ENCODE peak calls at places on chromosomes 1 and 21, in eight cellular contexts. E, P, Q, H, Y, L, A and D are unnamed samples.
A peak's percentile ranks its signal among the peaks of the same experiment; 100 is the strongest.

GRCh38 chr1:109263597-109264378 is 14.4 kb downstream of the CELSR2 start:
- DNase-seq in E (peak; percentile 96), P (peak; percentile 91), Q (peak; percentile 87), H (no peak), Y (no peak), L (peak; percentile 81), A (peak; percentile 90), D (peak; percentile 89)

GRCh38 chr21:34923626-34924025 is 125.5 kb downstream of the RUNX1 start:
- DNase-seq in E (no peak), P (no peak), Q (no peak), H (no peak), Y (no peak), L (no peak), A (no peak), D (no peak)

GRCh38 chr1:17167783-17168479 is 37.0 kb upstream of the PADI1 start:
- DNase-seq in E (no peak), P (no peak), Q (peak; percentile 53), H (no peak), Y (peak; percentile 80), L (peak; percentile 82), A (no peak), D (no peak)

GRCh38 chr1:51019811-51020210 is 49.8 kb downstream of the CDKN2C start:
- DNase-seq in E (no peak), P (no peak), Q (peak; percentile 84), H (no peak), Y (no peak), L (peak; percentile 81), A (no peak), D (no peak)

GRCh38 chr1:150961756-150962155 is 12.9 kb downstream of the CERS2 start:
- DNase-seq in E (no peak), P (no peak), Q (peak; percentile 21), H (no peak), Y (no peak), L (no peak), A (no peak), D (no peak)

GRCh38 chr1:19311503-19311930 is 427 bp downstream of the AKR7A2 start:
- DNase-seq in E (no peak), P (no peak), Q (no peak), H (no peak), Y (no peak), L (no peak), A (peak; percentile 66), D (no peak)

GRCh38 chr1:164630626-164631396 is 71.8 kb downstream of the PBX1 start:
- DNase-seq in E (no peak), P (no peak), Q (peak; percentile 34), H (no peak), Y (no peak), L (peak; percentile 66), A (no peak), D (no peak)

GRCh38 chr21:28758042-28758882 is 234.4 kb downstream of the LTN1 start:
- DNase-seq in E (no peak), P (no peak), Q (no peak), H (no peak), Y (no peak), L (peak; percentile 16), A (no peak), D (no peak)

GRCh38 chr1:111252786-111253185 is 25.3 kb downstream of the CHI3L2 start:
- DNase-seq in E (no peak), P (no peak), Q (no peak), H (no peak), Y (no peak), L (no peak), A (no peak), D (no peak)

DNA sequence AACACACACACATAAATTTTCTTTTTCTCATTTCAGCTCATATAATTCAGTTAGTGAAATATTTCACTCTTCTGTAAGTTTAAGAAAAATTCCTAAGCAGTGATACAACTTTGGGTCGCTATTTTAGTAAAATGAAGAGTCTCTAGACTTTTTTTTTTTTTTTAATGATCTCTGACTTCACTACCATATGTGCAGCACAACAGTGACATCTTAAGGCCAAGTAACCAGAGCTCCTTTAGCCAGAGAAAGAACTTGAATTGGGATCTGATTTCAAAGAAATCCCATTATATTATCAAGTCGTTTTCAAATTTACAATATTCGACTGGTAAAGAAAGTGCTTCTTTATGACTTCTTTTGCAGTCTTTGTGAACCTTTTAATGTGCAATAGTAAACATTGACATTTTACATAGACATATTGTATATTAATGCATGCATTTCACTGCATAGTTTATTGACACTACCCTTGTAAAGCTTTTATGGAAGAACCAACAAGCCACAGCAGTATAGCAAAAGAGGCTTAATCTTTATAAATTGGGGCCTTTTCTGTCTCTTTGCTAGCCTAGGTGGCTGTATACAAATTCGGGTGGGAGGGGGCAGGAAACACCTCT is 62.2 kb downstream of the LRRC40 start:
- DNase-seq in E (no peak), P (no peak), Q (peak; percentile 48), H (no peak), Y (peak; percentile 12), L (peak; percentile 66), A (no peak), D (no peak)
- TF ChIP-seq CTCF in E (no peak), P (no peak), Q (peak; percentile 35), H (peak; percentile 52), Y (peak; percentile 23), L (peak; percentile 42), A (peak; percentile 36), D (no peak)

DNA sequence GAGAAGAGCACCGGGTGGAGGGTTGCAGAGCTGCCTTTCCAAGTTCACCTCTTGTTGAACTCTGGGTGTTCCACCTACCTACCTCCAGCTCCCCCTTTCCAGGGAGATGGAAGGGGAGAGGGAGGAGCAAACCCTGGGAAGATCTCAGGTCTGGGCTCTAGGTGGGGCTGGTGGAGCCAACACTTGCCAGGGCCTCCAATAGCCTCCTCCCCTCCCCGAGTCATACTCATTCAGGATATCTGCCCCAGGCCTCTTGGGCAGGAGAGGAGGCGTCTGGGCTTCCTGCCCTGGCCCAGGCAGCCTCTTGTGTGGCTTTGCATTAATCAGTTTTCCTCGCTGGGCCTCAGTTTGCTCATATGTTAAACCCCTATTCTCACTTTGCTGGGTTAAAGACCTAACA is 13.4 kb downstream of the RAP1GAP start:
- DNase-seq in E (no peak), P (no peak), Q (no peak), H (no peak), Y (no peak), L (no peak), A (no peak), D (no peak)
- TF ChIP-seq CTCF in E (no peak), P (peak; percentile 0), Q (no peak), H (no peak), Y (no peak), L (peak; percentile 0), A (no peak), D (no peak)

GRCh38 chr1:227789042-227789880 is 26.2 kb upstream of the PRSS38 start:
- DNase-seq in E (no peak), P (peak; percentile 7), Q (peak; percentile 27), H (no peak), Y (no peak), L (peak; percentile 51), A (no peak), D (no peak)
- TF ChIP-seq CTCF in E (no peak), P (no peak), Q (peak; percentile 26), H (peak; percentile 35), Y (peak; percentile 42), L (peak; percentile 20), A (peak; percentile 26), D (no peak)

GRCh38 chr21:15543473-15543872 is 186.3 kb upstream of the USP25 start:
- DNase-seq in E (no peak), P (no peak), Q (no peak), H (no peak), Y (no peak), L (no peak), A (no peak), D (no peak)
- TF ChIP-seq CTCF in E (no peak), P (no peak), Q (no peak), H (no peak), Y (no peak), L (no peak), A (no peak), D (no peak)